ENCODE peak calls at places on chromosome 21, in eight cellular contexts. T is right lobe of liver, S is A549, F is left ventricle myocardium inferior, P is stomach, H is HFFc6, E is HFF-Myc, M is lower lobe of right lung. A is an unnamed sample.

GRCh38 chr21:14520535-14520934 is 25.6 kb downstream of the SAMSN1 start:
- DNase-seq in T (no peak), S (no peak), F (no peak), P (no peak), H (no peak), E (no peak), M (peak), A (peak)

GRCh38 chr21:42850866-42851391 is 28.4 kb downstream of the WDR4 start:
- DNase-seq in T (peak), S (peak), F (no peak), P (peak), H (no peak), E (no peak), M (no peak), A (peak)

GRCh38 chr21:17732306-17732705 is 86.8 kb downstream of the C21orf91 start:
- DNase-seq in T (no peak), S (no peak), F (no peak), P (no peak), H (no peak), E (no peak), M (no peak), A (no peak)

GRCh38 chr21:15514073-15514946 is 215.5 kb upstream of the USP25 start:
- DNase-seq in T (no peak), S (no peak), F (no peak), P (no peak), H (no peak), E (no peak), M (no peak), A (no peak)

GRCh38 chr21:33232640-33233039 is 2.9 kb downstream of the IFNAR2 start:
- DNase-seq in T (no peak), S (no peak), F (no peak), P (no peak), H (no peak), E (no peak), M (no peak), A (no peak)

GRCh38 chr21:31338892-31339368 is 5.1 kb downstream of the TIAM1 start:
- DNase-seq in T (no peak), S (no peak), F (no peak), P (no peak), H (no peak), E (no peak), M (no peak), A (no peak)

GRCh38 chr21:31780944-31781343 is 49.0 kb upstream of the SCAF4 start:
- DNase-seq in T (no peak), S (peak), F (no peak), P (no peak), H (no peak), E (no peak), M (no peak), A (no peak)

GRCh38 chr21:33360281-33360680 is 35.5 kb downstream of the IFNAR1 start:
- DNase-seq in T (no peak), S (no peak), F (no peak), P (no peak), H (no peak), E (peak), M (no peak), A (no peak)

GRCh38 chr21:17679002-17679600 is 66.4 kb upstream of the BTG3 start:
- DNase-seq in T (no peak), S (peak), F (no peak), P (no peak), H (peak), E (peak), M (no peak), A (no peak)

GRCh38 chr21:27812279-27812678 is 845.4 kb upstream of the ADAMTS5 start:
- DNase-seq in T (no peak), S (no peak), F (no peak), P (no peak), H (no peak), E (no peak), M (no peak), A (no peak)

GRCh38 chr21:24861471-24861870 is 745.8 kb downstream of the MRPL39 start:
- DNase-seq in T (no peak), S (no peak), F (no peak), P (no peak), H (no peak), E (no peak), M (no peak), A (no peak)

GRCh38 chr21:18069875-18070274 is 174.8 kb upstream of the CHODL start:
- DNase-seq in T (no peak), S (no peak), F (no peak), P (no peak), H (no peak), E (no peak), M (no peak), A (no peak)

GRCh38 chr21:46215436-46216131 is 13.0 kb downstream of the LSS start:
- DNase-seq in T (no peak), S (no peak), F (no peak), P (no peak), H (no peak), E (no peak), M (no peak), A (peak)

GRCh38 chr21:31132574-31133242 is 94.4 kb upstream of the KRTAP19-8 start:
- DNase-seq in T (no peak), S (no peak), F (no peak), P (no peak), H (no peak), E (no peak), M (no peak), A (no peak)

GRCh38 chr21:27532081-27532480 is 565.2 kb upstream of the ADAMTS5 start:
- DNase-seq in T (no peak), S (peak), F (no peak), P (no peak), H (peak), E (peak), M (no peak), A (no peak)

GRCh38 chr21:46551636-46552241 is 53.1 kb downstream of the S100B start:
- DNase-seq in T (peak), S (no peak), F (no peak), P (peak), H (no peak), E (no peak), M (peak), A (peak)

GRCh38 chr21:20169812-20170576 is 828.2 kb upstream of the NCAM2 start:
- DNase-seq in T (no peak), S (no peak), F (no peak), P (no peak), H (no peak), E (no peak), M (no peak), A (no peak)

GRCh38 chr21:15365751-15366392 is 301.1 kb upstream of the NRIP1 start:
- DNase-seq in T (no peak), S (no peak), F (no peak), P (no peak), H (no peak), E (no peak), M (no peak), A (no peak)

GRCh38 chr21:33020558-33021100 is 5.1 kb upstream of the OLIG2 start:
- DNase-seq in T (no peak), S (no peak), F (no peak), P (no peak), H (no peak), E (no peak), M (no peak), A (no peak)

GRCh38 chr21:45974073-45975016 is 7.2 kb upstream of the COL6A1 start:
- DNase-seq in T (peak), S (no peak), F (peak), P (peak), H (peak), E (peak), M (peak), A (peak)

GRCh38 chr21:27346041-27346448 is 379.2 kb upstream of the ADAMTS5 start:
- DNase-seq in T (no peak), S (no peak), F (no peak), P (no peak), H (peak), E (no peak), M (no peak), A (no peak)

GRCh38 chr21:45979651-45980050 is 1.9 kb upstream of the COL6A1 start:
- DNase-seq in T (no peak), S (no peak), F (peak), P (no peak), H (no peak), E (no peak), M (peak), A (peak)

GRCh38 chr21:34526236-34526617 is 14.2 kb upstream of the KCNE1 start:
- DNase-seq in T (no peak), S (no peak), F (no peak), P (no peak), H (no peak), E (no peak), M (no peak), A (no peak)

GRCh38 chr21:31872452-31873274 is at the start of gene HUNK:
- DNase-seq in T (no peak), S (peak), F (no peak), P (no peak), H (no peak), E (no peak), M (peak), A (peak)

GRCh38 chr21:27085387-27085786 is 118.5 kb upstream of the ADAMTS5 start:
- DNase-seq in T (no peak), S (no peak), F (no peak), P (no peak), H (no peak), E (no peak), M (no peak), A (no peak)

GRCh38 chr21:46128106-46128982 is 27.0 kb downstream of the FTCD start:
- DNase-seq in T (peak), S (no peak), F (peak), P (no peak), H (no peak), E (no peak), M (peak), A (peak)

GRCh38 chr21:23951251-23951650 is 1656.0 kb downstream of the MRPL39 start:
- DNase-seq in T (no peak), S (no peak), F (no peak), P (no peak), H (no peak), E (no peak), M (no peak), A (no peak)

GRCh38 chr21:46608672-46609111 is 3.8 kb upstream of the S100B start:
- DNase-seq in T (no peak), S (no peak), F (no peak), P (no peak), H (no peak), E (no peak), M (no peak), A (no peak)

GRCh38 chr21:46119565-46120271 is 21.8 kb downstream of the COL6A2 start:
- DNase-seq in T (peak), S (no peak), F (peak), P (no peak), H (no peak), E (no peak), M (peak), A (peak)

GRCh38 chr21:26185021-26185420 is 14.5 kb upstream of the APP start:
- DNase-seq in T (no peak), S (no peak), F (no peak), P (no peak), H (no peak), E (no peak), M (no peak), A (no peak)

GRCh38 chr21:26570203-26570602 is 2.9 kb downstream of the CYYR1 start:
- DNase-seq in T (no peak), S (no peak), F (no peak), P (no peak), H (no peak), E (no peak), M (no peak), A (no peak)

GRCh38 chr21:28904961-28905435 is 87.7 kb downstream of the LTN1 start:
- DNase-seq in T (no peak), S (no peak), F (no peak), P (no peak), H (no peak), E (no peak), M (no peak), A (no peak)

GRCh38 chr21:34360488-34361241 is 3.1 kb upstream of the KCNE2 start:
- DNase-seq in T (no peak), S (no peak), F (no peak), P (no peak), H (no peak), E (no peak), M (no peak), A (no peak)

GRCh38 chr21:29149771-29150425 is 19.5 kb downstream of the MAP3K7CL start:
- DNase-seq in T (no peak), S (no peak), F (no peak), P (no peak), H (peak), E (no peak), M (no peak), A (no peak)

GRCh38 chr21:25898671-25899070 is 163.9 kb downstream of the GABPA start:
- DNase-seq in T (no peak), S (no peak), F (no peak), P (no peak), H (no peak), E (no peak), M (no peak), A (no peak)

DNA sequence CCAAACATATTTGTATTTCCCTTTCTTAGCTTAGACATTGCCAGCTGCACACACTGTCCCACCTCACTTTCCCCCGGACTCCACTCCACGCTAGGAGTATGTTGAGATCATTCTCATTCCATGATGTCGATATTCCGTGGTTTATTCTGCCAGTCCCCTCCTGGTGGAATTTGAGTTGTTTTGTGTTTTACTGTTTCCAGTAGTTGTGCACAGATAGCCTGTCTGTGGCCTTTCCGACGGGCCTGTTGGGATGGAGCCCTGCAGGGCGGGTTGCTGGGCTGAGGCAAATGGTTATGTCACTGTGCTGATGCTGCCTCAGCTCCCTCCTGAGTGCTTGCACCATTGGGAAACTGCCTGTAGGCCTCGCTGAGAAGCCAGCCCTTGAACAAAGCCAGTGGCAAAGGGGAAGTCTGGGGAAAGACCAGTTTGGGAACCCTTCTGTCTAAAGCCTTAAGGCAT is 12.8 kb downstream of the TRAPPC10 start:
- DNase-seq in T (no peak), S (no peak), F (peak), P (no peak), H (no peak), E (no peak), M (peak), A (no peak)
- TF ChIP-seq CTCF in T (no peak), S (no peak), F (no peak), P (no peak), H (no peak), E (no peak), M (peak), A (no peak)

DNA sequence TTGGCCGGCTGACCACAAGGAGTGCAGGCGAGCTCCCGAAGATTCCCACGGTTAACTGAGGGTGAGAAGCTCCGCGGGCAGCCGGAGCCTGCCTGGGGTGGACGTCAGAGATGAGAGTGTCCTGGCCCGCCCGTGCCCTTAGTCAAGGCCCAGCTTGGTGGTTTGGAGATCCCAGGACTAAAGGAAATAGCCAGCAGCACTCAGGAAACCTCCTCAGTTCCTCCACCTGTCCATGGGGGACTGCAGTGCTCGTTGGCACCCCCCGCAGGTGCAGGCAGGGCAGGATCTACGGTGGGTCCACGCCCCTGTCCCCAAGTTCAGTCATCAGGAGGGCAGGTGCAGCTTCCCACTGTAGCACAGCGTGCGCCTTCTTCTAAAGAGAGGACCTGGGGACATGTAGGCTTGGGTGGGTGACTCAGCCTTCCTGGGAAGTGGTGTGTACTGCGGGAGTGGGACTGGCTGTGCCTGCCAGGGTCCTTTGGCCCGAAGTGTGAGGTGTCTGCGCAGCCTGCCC is 32.5 kb downstream of the SLX9 start:
- DNase-seq in T (no peak), S (no peak), F (no peak), P (no peak), H (no peak), E (no peak), M (no peak), A (no peak)
- TF ChIP-seq CTCF in T (no peak), S (no peak), F (no peak), P (no peak), H (no peak), E (no peak), M (no peak), A (no peak)

DNA sequence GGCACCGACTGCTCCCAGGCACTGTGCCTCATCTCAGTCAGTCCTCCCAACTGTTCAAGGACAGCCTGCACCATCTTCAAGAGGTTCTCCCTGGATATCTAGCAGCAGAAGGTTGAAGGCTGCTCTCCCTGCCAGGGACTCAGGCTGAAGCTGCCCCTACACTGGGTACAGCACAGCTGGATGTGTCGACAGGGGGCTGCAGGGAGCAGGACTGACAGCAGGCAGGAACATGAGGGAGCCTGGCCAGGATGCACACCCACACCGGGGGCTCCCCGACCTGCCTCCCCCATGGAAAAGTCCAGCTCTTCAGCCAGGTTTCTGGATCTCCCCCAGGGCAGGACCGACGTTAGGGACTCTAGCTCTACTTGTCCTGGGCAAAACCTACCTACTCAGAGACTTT is 20.5 kb downstream of the SETD4 start:
- DNase-seq in T (no peak), S (no peak), F (no peak), P (no peak), H (no peak), E (no peak), M (no peak), A (no peak)
- TF ChIP-seq CTCF in T (no peak), S (no peak), F (no peak), P (no peak), H (no peak), E (no peak), M (no peak), A (no peak)

DNA sequence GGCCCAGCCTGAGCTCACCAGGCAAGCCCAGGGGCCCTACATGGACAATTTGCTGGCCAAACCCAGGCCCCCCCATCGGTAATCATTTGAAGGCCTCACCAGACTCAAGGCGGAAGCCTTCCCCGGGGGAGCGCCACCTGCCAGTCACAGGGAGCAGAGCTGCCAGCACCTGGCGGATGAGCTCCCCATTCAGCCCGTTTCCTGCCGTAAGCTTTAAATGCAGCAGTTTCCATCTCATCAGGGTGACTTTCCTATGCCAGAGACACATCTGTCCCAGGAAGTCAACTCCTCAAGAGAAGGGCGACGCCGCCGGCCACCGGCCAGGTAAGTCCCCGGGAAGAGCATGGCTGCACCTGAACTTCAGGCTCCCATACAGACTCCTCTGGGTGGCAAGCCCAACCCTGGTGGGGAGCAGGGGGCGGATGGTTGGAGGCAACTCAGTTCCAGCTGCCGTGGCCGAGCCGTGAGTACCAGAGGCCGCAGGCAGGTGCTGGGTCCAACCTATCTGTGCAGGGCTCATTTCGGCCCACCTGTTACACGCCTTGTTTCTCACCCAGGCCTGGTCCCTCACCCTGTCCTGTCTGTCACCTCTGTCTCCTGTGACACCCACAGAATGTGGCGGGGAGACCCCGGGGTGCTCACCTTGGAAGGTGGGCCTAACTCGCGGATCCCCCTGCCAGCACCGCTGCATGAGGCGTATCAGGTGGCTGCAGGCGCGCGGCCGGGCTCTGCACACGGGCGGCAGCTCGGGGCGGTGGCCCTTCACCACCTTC is 20.7 kb downstream of the RIPK4 start:
- DNase-seq in T (peak), S (no peak), F (no peak), P (no peak), H (no peak), E (no peak), M (no peak), A (no peak)
- TF ChIP-seq CTCF in T (no peak), S (no peak), F (no peak), P (no peak), H (no peak), E (no peak), M (no peak), A (no peak)

DNA sequence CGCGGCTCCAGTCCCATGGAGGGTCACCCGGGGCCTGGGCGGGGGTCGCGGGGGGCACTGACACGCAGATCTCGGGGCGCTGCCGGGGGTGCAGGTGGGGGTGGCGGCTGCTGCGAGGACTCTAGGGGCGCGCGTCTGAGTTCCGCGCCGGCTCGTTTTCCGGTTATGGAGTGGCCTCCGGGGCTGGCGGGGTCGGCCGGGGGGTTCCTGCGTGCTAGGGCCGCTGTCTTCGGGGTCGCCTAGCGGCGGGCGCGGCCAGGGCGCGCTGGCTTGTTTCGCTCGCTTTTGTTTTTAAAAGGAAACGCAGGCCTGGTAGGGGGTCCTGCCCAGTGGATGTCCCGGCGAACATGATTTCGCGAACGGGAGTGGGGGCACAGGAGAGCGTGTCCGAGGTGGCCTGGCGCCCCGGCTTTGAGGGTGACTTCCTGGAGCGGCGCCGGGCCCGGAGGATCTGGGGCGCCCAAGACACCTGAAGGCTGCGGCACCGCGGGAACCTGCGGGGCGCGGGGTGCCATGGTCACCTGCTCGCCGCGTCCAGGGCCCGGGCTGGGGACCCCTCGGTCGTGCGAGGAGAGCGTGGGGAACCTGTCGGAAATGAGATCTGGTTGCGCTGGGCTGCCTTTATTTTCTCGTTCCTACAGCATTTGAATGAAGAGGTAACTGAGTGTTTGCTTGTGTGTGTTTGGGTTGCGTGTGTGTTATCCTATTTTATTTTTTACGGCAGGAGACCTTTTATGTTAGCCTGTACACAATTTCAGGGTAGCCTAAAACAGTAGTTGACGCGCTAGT is 618 bp downstream of the ETS2 start:
- DNase-seq in T (peak), S (no peak), F (peak), P (no peak), H (no peak), E (no peak), M (peak), A (peak)
- TF ChIP-seq CTCF in T (no peak), S (no peak), F (peak), P (no peak), H (peak), E (no peak), M (peak), A (no peak)